ENCODE peak calls at places on chromosomes 6 and 20, in ten cellular contexts. One of them, this sample, is unnamed.

GRCh38 chr6:11854418-11855165 is 76.0 kb upstream of the ADTRP start:
- DNase-seq in NCI-H1436: no peak
- DNase-seq in cardiac muscle cell: no peak
- DNase-seq in SW 1271: no peak
- DNase-seq in SJSA1: no peak
- DNase-seq in stimulated activated naive B cell treated with anti-CD40 and anti-IgM and Interleukin-4, amounts not matched to agents 10 μg/mL and 1 μg/mL and 100 μg/mL, for 72 hours: no peak
- DNase-seq in heart right ventricle: no peak
- DNase-seq in NCI-H82: no peak
- DNase-seq in effector memory CD4-positive, alpha-beta T cell: no peak
- DNase-seq in fibroblast of lung: peak
- DNase-seq in this sample: peak

GRCh38 chr20:43590036-43590391 is 723 bp upstream of the IFT52 start:
- DNase-seq in NCI-H1436: no peak
- DNase-seq in NCI-H82: peak
- DNase-seq in cardiac muscle cell: peak
- DNase-seq in SJSA1: no peak
- DNase-seq in fibroblast of lung: no peak
- DNase-seq in SW 1271: no peak
- DNase-seq in stimulated activated naive B cell treated with anti-CD40 and anti-IgM and Interleukin-4, amounts not matched to agents 10 μg/mL and 1 μg/mL and 100 μg/mL, for 72 hours: peak
- DNase-seq in effector memory CD4-positive, alpha-beta T cell: no peak
- DNase-seq in heart right ventricle: no peak
- DNase-seq in this sample: no peak

GRCh38 chr6:85300581-85300980 is 149.3 kb upstream of the NT5E start:
- DNase-seq in fibroblast of lung: no peak
- DNase-seq in heart right ventricle: no peak
- DNase-seq in SJSA1: no peak
- DNase-seq in NCI-H1436: no peak
- DNase-seq in SW 1271: no peak
- DNase-seq in cardiac muscle cell: no peak
- DNase-seq in effector memory CD4-positive, alpha-beta T cell: no peak
- DNase-seq in stimulated activated naive B cell treated with anti-CD40 and anti-IgM and Interleukin-4, amounts not matched to agents 10 μg/mL and 1 μg/mL and 100 μg/mL, for 72 hours: no peak
- DNase-seq in NCI-H82: no peak
- DNase-seq in this sample: no peak

GRCh38 chr6:107866606-107867301 is 42.6 kb upstream of the SCML4 start:
- DNase-seq in cardiac muscle cell: peak
- DNase-seq in heart right ventricle: no peak
- DNase-seq in effector memory CD4-positive, alpha-beta T cell: no peak
- DNase-seq in stimulated activated naive B cell treated with anti-CD40 and anti-IgM and Interleukin-4, amounts not matched to agents 10 μg/mL and 1 μg/mL and 100 μg/mL, for 72 hours: no peak
- DNase-seq in NCI-H82: peak
- DNase-seq in SW 1271: peak
- DNase-seq in fibroblast of lung: peak
- DNase-seq in SJSA1: no peak
- DNase-seq in NCI-H1436: peak
- DNase-seq in this sample: peak

GRCh38 chr6:20142866-20143265 is 69.4 kb downstream of the MBOAT1 start:
- DNase-seq in NCI-H1436: no peak
- DNase-seq in NCI-H82: no peak
- DNase-seq in cardiac muscle cell: no peak
- DNase-seq in effector memory CD4-positive, alpha-beta T cell: no peak
- DNase-seq in stimulated activated naive B cell treated with anti-CD40 and anti-IgM and Interleukin-4, amounts not matched to agents 10 μg/mL and 1 μg/mL and 100 μg/mL, for 72 hours: no peak
- DNase-seq in fibroblast of lung: no peak
- DNase-seq in SJSA1: no peak
- DNase-seq in heart right ventricle: no peak
- DNase-seq in SW 1271: no peak
- DNase-seq in this sample: no peak

GRCh38 chr6:2378046-2378657 is 132.7 kb upstream of the GMDS start:
- DNase-seq in SJSA1: no peak
- DNase-seq in stimulated activated naive B cell treated with anti-CD40 and anti-IgM and Interleukin-4, amounts not matched to agents 10 μg/mL and 1 μg/mL and 100 μg/mL, for 72 hours: no peak
- DNase-seq in cardiac muscle cell: no peak
- DNase-seq in fibroblast of lung: no peak
- DNase-seq in NCI-H82: no peak
- DNase-seq in effector memory CD4-positive, alpha-beta T cell: no peak
- DNase-seq in NCI-H1436: no peak
- DNase-seq in heart right ventricle: no peak
- DNase-seq in SW 1271: no peak
- DNase-seq in this sample: no peak

GRCh38 chr6:121190122-121190521 is 144.2 kb downstream of the TBC1D32 start:
- DNase-seq in NCI-H1436: no peak
- DNase-seq in SW 1271: no peak
- DNase-seq in cardiac muscle cell: no peak
- DNase-seq in fibroblast of lung: no peak
- DNase-seq in heart right ventricle: no peak
- DNase-seq in effector memory CD4-positive, alpha-beta T cell: no peak
- DNase-seq in SJSA1: no peak
- DNase-seq in stimulated activated naive B cell treated with anti-CD40 and anti-IgM and Interleukin-4, amounts not matched to agents 10 μg/mL and 1 μg/mL and 100 μg/mL, for 72 hours: no peak
- DNase-seq in NCI-H82: no peak
- DNase-seq in this sample: no peak

GRCh38 chr6:149990672-149991402 is 27.1 kb downstream of the ULBP1 start:
- DNase-seq in effector memory CD4-positive, alpha-beta T cell: peak
- DNase-seq in SJSA1: no peak
- DNase-seq in fibroblast of lung: no peak
- DNase-seq in NCI-H1436: no peak
- DNase-seq in heart right ventricle: no peak
- DNase-seq in NCI-H82: no peak
- DNase-seq in stimulated activated naive B cell treated with anti-CD40 and anti-IgM and Interleukin-4, amounts not matched to agents 10 μg/mL and 1 μg/mL and 100 μg/mL, for 72 hours: peak
- DNase-seq in SW 1271: no peak
- DNase-seq in cardiac muscle cell: peak
- DNase-seq in this sample: no peak

GRCh38 chr6:148493374-148493773 is 150.7 kb downstream of the SASH1 start:
- DNase-seq in stimulated activated naive B cell treated with anti-CD40 and anti-IgM and Interleukin-4, amounts not matched to agents 10 μg/mL and 1 μg/mL and 100 μg/mL, for 72 hours: no peak
- DNase-seq in fibroblast of lung: no peak
- DNase-seq in SW 1271: no peak
- DNase-seq in SJSA1: no peak
- DNase-seq in NCI-H1436: no peak
- DNase-seq in cardiac muscle cell: no peak
- DNase-seq in effector memory CD4-positive, alpha-beta T cell: no peak
- DNase-seq in heart right ventricle: no peak
- DNase-seq in NCI-H82: no peak
- DNase-seq in this sample: no peak

GRCh38 chr6:164252952-164253351 is 838.4 kb downstream of the QKI start:
- DNase-seq in stimulated activated naive B cell treated with anti-CD40 and anti-IgM and Interleukin-4, amounts not matched to agents 10 μg/mL and 1 μg/mL and 100 μg/mL, for 72 hours: no peak
- DNase-seq in NCI-H82: no peak
- DNase-seq in fibroblast of lung: peak
- DNase-seq in SJSA1: no peak
- DNase-seq in effector memory CD4-positive, alpha-beta T cell: no peak
- DNase-seq in cardiac muscle cell: peak
- DNase-seq in SW 1271: no peak
- DNase-seq in heart right ventricle: no peak
- DNase-seq in NCI-H1436: no peak
- DNase-seq in this sample: peak

GRCh38 chr6:136468711-136469110 is 81.5 kb downstream of the MAP7 start:
- DNase-seq in SW 1271: no peak
- DNase-seq in fibroblast of lung: no peak
- DNase-seq in NCI-H1436: no peak
- DNase-seq in stimulated activated naive B cell treated with anti-CD40 and anti-IgM and Interleukin-4, amounts not matched to agents 10 μg/mL and 1 μg/mL and 100 μg/mL, for 72 hours: no peak
- DNase-seq in effector memory CD4-positive, alpha-beta T cell: no peak
- DNase-seq in NCI-H82: no peak
- DNase-seq in SJSA1: no peak
- DNase-seq in cardiac muscle cell: no peak
- DNase-seq in heart right ventricle: no peak
- DNase-seq in this sample: no peak

GRCh38 chr20:59515013-59515905 is 89.1 kb upstream of the PHACTR3 start:
- DNase-seq in heart right ventricle: peak
- DNase-seq in SW 1271: peak
- DNase-seq in NCI-H1436: no peak
- DNase-seq in SJSA1: peak
- DNase-seq in NCI-H82: peak
- DNase-seq in fibroblast of lung: peak
- DNase-seq in effector memory CD4-positive, alpha-beta T cell: no peak
- DNase-seq in stimulated activated naive B cell treated with anti-CD40 and anti-IgM and Interleukin-4, amounts not matched to agents 10 μg/mL and 1 μg/mL and 100 μg/mL, for 72 hours: no peak
- DNase-seq in cardiac muscle cell: peak
- DNase-seq in this sample: peak

GRCh38 chr6:2959909-2960719 is 11.3 kb downstream of the SERPINB6 start:
- DNase-seq in NCI-H1436: no peak
- DNase-seq in stimulated activated naive B cell treated with anti-CD40 and anti-IgM and Interleukin-4, amounts not matched to agents 10 μg/mL and 1 μg/mL and 100 μg/mL, for 72 hours: no peak
- DNase-seq in SW 1271: peak
- DNase-seq in heart right ventricle: no peak
- DNase-seq in SJSA1: peak
- DNase-seq in cardiac muscle cell: no peak
- DNase-seq in NCI-H82: no peak
- DNase-seq in fibroblast of lung: peak
- DNase-seq in effector memory CD4-positive, alpha-beta T cell: no peak
- DNase-seq in this sample: peak

GRCh38 chr6:31246051-31246495 is 25.8 kb downstream of the HLA-C start:
- DNase-seq in heart right ventricle: no peak
- DNase-seq in fibroblast of lung: peak
- DNase-seq in effector memory CD4-positive, alpha-beta T cell: no peak
- DNase-seq in cardiac muscle cell: no peak
- DNase-seq in NCI-H1436: no peak
- DNase-seq in SW 1271: peak
- DNase-seq in NCI-H82: no peak
- DNase-seq in SJSA1: no peak
- DNase-seq in stimulated activated naive B cell treated with anti-CD40 and anti-IgM and Interleukin-4, amounts not matched to agents 10 μg/mL and 1 μg/mL and 100 μg/mL, for 72 hours: no peak
- DNase-seq in this sample: peak

GRCh38 chr6:159056003-159056402 is 11.2 kb upstream of the TAGAP start:
- DNase-seq in cardiac muscle cell: no peak
- DNase-seq in SJSA1: no peak
- DNase-seq in heart right ventricle: no peak
- DNase-seq in NCI-H1436: no peak
- DNase-seq in NCI-H82: no peak
- DNase-seq in fibroblast of lung: no peak
- DNase-seq in effector memory CD4-positive, alpha-beta T cell: no peak
- DNase-seq in SW 1271: no peak
- DNase-seq in stimulated activated naive B cell treated with anti-CD40 and anti-IgM and Interleukin-4, amounts not matched to agents 10 μg/mL and 1 μg/mL and 100 μg/mL, for 72 hours: no peak
- DNase-seq in this sample: no peak

GRCh38 chr20:31710423-31711250 is 12.0 kb downstream of the BCL2L1 start:
- DNase-seq in effector memory CD4-positive, alpha-beta T cell: no peak
- DNase-seq in SW 1271: no peak
- DNase-seq in NCI-H82: peak
- DNase-seq in cardiac muscle cell: no peak
- DNase-seq in SJSA1: no peak
- DNase-seq in heart right ventricle: peak
- DNase-seq in fibroblast of lung: peak
- DNase-seq in NCI-H1436: peak
- DNase-seq in stimulated activated naive B cell treated with anti-CD40 and anti-IgM and Interleukin-4, amounts not matched to agents 10 μg/mL and 1 μg/mL and 100 μg/mL, for 72 hours: no peak
- DNase-seq in this sample: no peak

GRCh38 chr20:11001767-11002540 is 328.2 kb upstream of the JAG1 start:
- DNase-seq in fibroblast of lung: peak
- DNase-seq in heart right ventricle: peak
- DNase-seq in SJSA1: peak
- DNase-seq in effector memory CD4-positive, alpha-beta T cell: no peak
- DNase-seq in NCI-H1436: no peak
- DNase-seq in cardiac muscle cell: no peak
- DNase-seq in SW 1271: peak
- DNase-seq in stimulated activated naive B cell treated with anti-CD40 and anti-IgM and Interleukin-4, amounts not matched to agents 10 μg/mL and 1 μg/mL and 100 μg/mL, for 72 hours: no peak
- DNase-seq in NCI-H82: no peak
- DNase-seq in this sample: peak

GRCh38 chr6:39048481-39049399 is at the start of gene GLP1R:
- DNase-seq in NCI-H82: peak
- DNase-seq in stimulated activated naive B cell treated with anti-CD40 and anti-IgM and Interleukin-4, amounts not matched to agents 10 μg/mL and 1 μg/mL and 100 μg/mL, for 72 hours: no peak
- DNase-seq in effector memory CD4-positive, alpha-beta T cell: no peak
- DNase-seq in fibroblast of lung: no peak
- DNase-seq in cardiac muscle cell: peak
- DNase-seq in NCI-H1436: no peak
- DNase-seq in heart right ventricle: peak
- DNase-seq in SJSA1: no peak
- DNase-seq in SW 1271: no peak
- DNase-seq in this sample: no peak

GRCh38 chr20:31644701-31645100 is 7.0 kb downstream of the COX4I2 start:
- DNase-seq in SJSA1: no peak
- DNase-seq in fibroblast of lung: no peak
- DNase-seq in effector memory CD4-positive, alpha-beta T cell: no peak
- DNase-seq in SW 1271: no peak
- DNase-seq in NCI-H1436: no peak
- DNase-seq in cardiac muscle cell: no peak
- DNase-seq in NCI-H82: peak
- DNase-seq in stimulated activated naive B cell treated with anti-CD40 and anti-IgM and Interleukin-4, amounts not matched to agents 10 μg/mL and 1 μg/mL and 100 μg/mL, for 72 hours: no peak
- DNase-seq in heart right ventricle: no peak
- DNase-seq in this sample: no peak

GRCh38 chr6:56483929-56484328 is 158.8 kb downstream of the DST start:
- DNase-seq in SJSA1: no peak
- DNase-seq in NCI-H1436: no peak
- DNase-seq in cardiac muscle cell: no peak
- DNase-seq in NCI-H82: no peak
- DNase-seq in heart right ventricle: no peak
- DNase-seq in SW 1271: no peak
- DNase-seq in stimulated activated naive B cell treated with anti-CD40 and anti-IgM and Interleukin-4, amounts not matched to agents 10 μg/mL and 1 μg/mL and 100 μg/mL, for 72 hours: no peak
- DNase-seq in effector memory CD4-positive, alpha-beta T cell: no peak
- DNase-seq in fibroblast of lung: peak
- DNase-seq in this sample: no peak

GRCh38 chr6:51743999-51744398 is 343.4 kb downstream of the PKHD1 start:
- DNase-seq in SJSA1: no peak
- DNase-seq in stimulated activated naive B cell treated with anti-CD40 and anti-IgM and Interleukin-4, amounts not matched to agents 10 μg/mL and 1 μg/mL and 100 μg/mL, for 72 hours: no peak
- DNase-seq in heart right ventricle: no peak
- DNase-seq in NCI-H1436: no peak
- DNase-seq in SW 1271: no peak
- DNase-seq in fibroblast of lung: no peak
- DNase-seq in NCI-H82: no peak
- DNase-seq in cardiac muscle cell: no peak
- DNase-seq in effector memory CD4-positive, alpha-beta T cell: no peak
- DNase-seq in this sample: no peak

GRCh38 chr6:110355727-110356126 is 2.4 kb downstream of the METTL24 start:
- DNase-seq in stimulated activated naive B cell treated with anti-CD40 and anti-IgM and Interleukin-4, amounts not matched to agents 10 μg/mL and 1 μg/mL and 100 μg/mL, for 72 hours: no peak
- DNase-seq in NCI-H82: peak
- DNase-seq in heart right ventricle: no peak
- DNase-seq in effector memory CD4-positive, alpha-beta T cell: no peak
- DNase-seq in SW 1271: no peak
- DNase-seq in SJSA1: no peak
- DNase-seq in fibroblast of lung: no peak
- DNase-seq in NCI-H1436: no peak
- DNase-seq in cardiac muscle cell: no peak
- DNase-seq in this sample: no peak

GRCh38 chr6:158058156-158058723 is 76.6 kb downstream of the SYNJ2 start:
- DNase-seq in fibroblast of lung: no peak
- DNase-seq in stimulated activated naive B cell treated with anti-CD40 and anti-IgM and Interleukin-4, amounts not matched to agents 10 μg/mL and 1 μg/mL and 100 μg/mL, for 72 hours: no peak
- DNase-seq in cardiac muscle cell: no peak
- DNase-seq in NCI-H82: no peak
- DNase-seq in heart right ventricle: no peak
- DNase-seq in NCI-H1436: no peak
- DNase-seq in SJSA1: no peak
- DNase-seq in SW 1271: no peak
- DNase-seq in effector memory CD4-positive, alpha-beta T cell: no peak
- DNase-seq in this sample: peak

GRCh38 chr20:32064667-32065066 is 12.6 kb downstream of the HCK start:
- DNase-seq in stimulated activated naive B cell treated with anti-CD40 and anti-IgM and Interleukin-4, amounts not matched to agents 10 μg/mL and 1 μg/mL and 100 μg/mL, for 72 hours: no peak
- DNase-seq in SW 1271: no peak
- DNase-seq in SJSA1: no peak
- DNase-seq in NCI-H82: no peak
- DNase-seq in effector memory CD4-positive, alpha-beta T cell: no peak
- DNase-seq in cardiac muscle cell: no peak
- DNase-seq in fibroblast of lung: no peak
- DNase-seq in heart right ventricle: no peak
- DNase-seq in NCI-H1436: no peak
- DNase-seq in this sample: no peak

GRCh38 chr20:49766979-49767419 is 45.6 kb upstream of the SLC9A8 start:
- DNase-seq in stimulated activated naive B cell treated with anti-CD40 and anti-IgM and Interleukin-4, amounts not matched to agents 10 μg/mL and 1 μg/mL and 100 μg/mL, for 72 hours: no peak
- DNase-seq in effector memory CD4-positive, alpha-beta T cell: no peak
- DNase-seq in NCI-H82: no peak
- DNase-seq in cardiac muscle cell: no peak
- DNase-seq in SW 1271: no peak
- DNase-seq in heart right ventricle: no peak
- DNase-seq in fibroblast of lung: no peak
- DNase-seq in NCI-H1436: no peak
- DNase-seq in SJSA1: no peak
- DNase-seq in this sample: peak